ENCODE peak calls at places on chromosome 10, in nine cellular contexts. One of them, this sample, is unnamed.

GRCh38 chr10:88897019-88897853 is 17.2 kb downstream of the STAMBPL1 start:
- DNase-seq in H1: no peak
- DNase-seq in suprapubic skin: no peak
- DNase-seq in HL-60: no peak
- DNase-seq in GM12891: no peak
- DNase-seq in HCT116: peak; percentile 65
- DNase-seq in SK-N-MC: no peak
- DNase-seq in HepG2: peak; percentile 44
- DNase-seq in SK-N-SH: no peak
- DNase-seq in this sample: no peak

GRCh38 chr10:13365168-13365687 is 17.1 kb upstream of the SEPHS1 start:
- DNase-seq in HL-60: no peak
- DNase-seq in SK-N-MC: no peak
- DNase-seq in H1: no peak
- DNase-seq in HCT116: no peak
- DNase-seq in GM12891: no peak
- DNase-seq in SK-N-SH: no peak
- DNase-seq in suprapubic skin: no peak
- DNase-seq in HepG2: no peak
- DNase-seq in this sample: no peak

GRCh38 chr10:131968949-131969348 is 12.8 kb downstream of the BNIP3 start:
- DNase-seq in suprapubic skin: no peak
- DNase-seq in H1: no peak
- DNase-seq in HepG2: no peak
- DNase-seq in HCT116: no peak
- DNase-seq in SK-N-SH: no peak
- DNase-seq in SK-N-MC: no peak
- DNase-seq in HL-60: no peak
- DNase-seq in GM12891: no peak
- DNase-seq in this sample: no peak

GRCh38 chr10:56370217-56371113 is 9.4 kb upstream of the ZWINT start:
- DNase-seq in suprapubic skin: no peak
- DNase-seq in SK-N-SH: no peak
- DNase-seq in HL-60: peak; percentile 25
- DNase-seq in GM12891: no peak
- DNase-seq in H1: no peak
- DNase-seq in HepG2: no peak
- DNase-seq in SK-N-MC: no peak
- DNase-seq in HCT116: peak; percentile 21
- DNase-seq in this sample: no peak

GRCh38 chr10:110324201-110324804 is 19.6 kb upstream of the SMNDC1 start:
- DNase-seq in HL-60: no peak
- DNase-seq in GM12891: no peak
- DNase-seq in suprapubic skin: no peak
- DNase-seq in SK-N-SH: no peak
- DNase-seq in H1: no peak
- DNase-seq in HCT116: no peak
- DNase-seq in HepG2: no peak
- DNase-seq in SK-N-MC: no peak
- DNase-seq in this sample: no peak

GRCh38 chr10:29896053-29896452 is 163.3 kb downstream of the JCAD start:
- DNase-seq in H1: no peak
- DNase-seq in SK-N-SH: no peak
- DNase-seq in GM12891: no peak
- DNase-seq in HL-60: no peak
- DNase-seq in HCT116: no peak
- DNase-seq in suprapubic skin: no peak
- DNase-seq in HepG2: no peak
- DNase-seq in SK-N-MC: no peak
- DNase-seq in this sample: no peak

GRCh38 chr10:5668429-5668828 is 2.0 kb upstream of the ASB13 start:
- DNase-seq in HepG2: no peak
- DNase-seq in HL-60: no peak
- DNase-seq in SK-N-SH: no peak
- DNase-seq in SK-N-MC: no peak
- DNase-seq in suprapubic skin: no peak
- DNase-seq in H1: no peak
- DNase-seq in HCT116: no peak
- DNase-seq in GM12891: no peak
- DNase-seq in this sample: no peak

GRCh38 chr10:116796469-116796868 is 52.8 kb upstream of the ENO4 start:
- DNase-seq in HCT116: no peak
- DNase-seq in suprapubic skin: no peak
- DNase-seq in H1: no peak
- DNase-seq in HepG2: no peak
- DNase-seq in HL-60: no peak
- DNase-seq in GM12891: no peak
- DNase-seq in SK-N-SH: no peak
- DNase-seq in SK-N-MC: no peak
- DNase-seq in this sample: no peak

GRCh38 chr10:3776796-3777571 is 8.0 kb downstream of the KLF6 start:
- DNase-seq in GM12891: no peak
- DNase-seq in HepG2: peak; percentile 58
- DNase-seq in SK-N-MC: no peak
- DNase-seq in HL-60: no peak
- DNase-seq in SK-N-SH: no peak
- DNase-seq in HCT116: peak; percentile 59
- DNase-seq in suprapubic skin: no peak
- DNase-seq in H1: no peak
- DNase-seq in this sample: peak; percentile 76

GRCh38 chr10:84685047-84685660 is 356.8 kb downstream of the CCSER2 start:
- DNase-seq in SK-N-SH: no peak
- DNase-seq in GM12891: no peak
- DNase-seq in HepG2: no peak
- DNase-seq in H1: no peak
- DNase-seq in suprapubic skin: no peak
- DNase-seq in HCT116: no peak
- DNase-seq in SK-N-MC: no peak
- DNase-seq in HL-60: no peak
- DNase-seq in this sample: no peak

GRCh38 chr10:26481914-26482550 is 43.9 kb downstream of the APBB1IP start:
- DNase-seq in suprapubic skin: no peak
- DNase-seq in HepG2: no peak
- DNase-seq in HCT116: no peak
- DNase-seq in H1: no peak
- DNase-seq in HL-60: no peak
- DNase-seq in SK-N-MC: no peak
- DNase-seq in GM12891: no peak
- DNase-seq in SK-N-SH: no peak
- DNase-seq in this sample: no peak

GRCh38 chr10:97426776-97427570 is 982 bp downstream of the PGAM1 start:
- DNase-seq in SK-N-SH: no peak
- DNase-seq in SK-N-MC: no peak
- DNase-seq in suprapubic skin: no peak
- DNase-seq in HCT116: no peak
- DNase-seq in GM12891: no peak
- DNase-seq in HL-60: no peak
- DNase-seq in H1: no peak
- DNase-seq in HepG2: no peak
- DNase-seq in this sample: no peak

GRCh38 chr10:48251525-48252353 is 22.8 kb downstream of the FRMPD2 start:
- DNase-seq in H1: no peak
- DNase-seq in GM12891: no peak
- DNase-seq in SK-N-SH: no peak
- DNase-seq in suprapubic skin: no peak
- DNase-seq in SK-N-MC: no peak
- DNase-seq in HL-60: no peak
- DNase-seq in HCT116: no peak
- DNase-seq in HepG2: no peak
- DNase-seq in this sample: no peak

GRCh38 chr10:132292287-132292971 is 15.3 kb downstream of the STK32C start:
- DNase-seq in SK-N-SH: no peak
- DNase-seq in HL-60: no peak
- DNase-seq in HCT116: no peak
- DNase-seq in HepG2: no peak
- DNase-seq in SK-N-MC: no peak
- DNase-seq in H1: no peak
- DNase-seq in suprapubic skin: peak; percentile 43
- DNase-seq in GM12891: no peak
- DNase-seq in this sample: no peak

DNA sequence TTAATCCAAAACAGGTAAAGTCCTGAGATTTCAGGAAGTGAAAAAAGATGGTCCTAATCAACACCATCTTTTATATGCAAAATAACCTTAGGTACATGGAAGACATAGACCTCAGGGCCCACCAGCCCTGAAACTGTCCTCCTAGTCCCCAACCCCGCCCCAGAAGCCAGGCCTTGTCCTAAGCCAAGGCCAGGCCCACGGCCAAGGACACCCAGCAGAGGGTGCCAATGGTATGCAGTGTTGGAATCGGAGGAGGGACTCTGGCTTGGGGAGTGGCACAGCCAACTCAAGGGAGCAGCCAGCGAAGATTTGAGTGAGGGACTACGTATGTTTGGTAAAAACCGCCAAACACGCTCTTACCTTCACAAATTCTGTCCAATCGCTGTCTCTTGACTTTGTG is 96.7 kb downstream of the ZRANB1 start:
- DNase-seq in suprapubic skin: no peak
- DNase-seq in H1: no peak
- DNase-seq in HL-60: no peak
- DNase-seq in GM12891: no peak
- DNase-seq in HepG2: peak; percentile 23
- DNase-seq in SK-N-MC: no peak
- DNase-seq in SK-N-SH: no peak
- DNase-seq in HCT116: peak; percentile 74
- DNase-seq in this sample: no peak
- TF ChIP-seq POLR2AphosphoS5 in suprapubic skin: no peak
- TF ChIP-seq POLR2AphosphoS5 in H1: no peak
- TF ChIP-seq POLR2AphosphoS5 in HL-60: no peak
- TF ChIP-seq POLR2AphosphoS5 in GM12891: no peak
- TF ChIP-seq POLR2AphosphoS5 in HepG2: no peak
- TF ChIP-seq POLR2AphosphoS5 in SK-N-MC: no peak
- TF ChIP-seq POLR2AphosphoS5 in SK-N-SH: no peak
- TF ChIP-seq POLR2AphosphoS5 in HCT116: peak; percentile 43
- TF ChIP-seq POLR2AphosphoS5 in this sample: no peak

DNA sequence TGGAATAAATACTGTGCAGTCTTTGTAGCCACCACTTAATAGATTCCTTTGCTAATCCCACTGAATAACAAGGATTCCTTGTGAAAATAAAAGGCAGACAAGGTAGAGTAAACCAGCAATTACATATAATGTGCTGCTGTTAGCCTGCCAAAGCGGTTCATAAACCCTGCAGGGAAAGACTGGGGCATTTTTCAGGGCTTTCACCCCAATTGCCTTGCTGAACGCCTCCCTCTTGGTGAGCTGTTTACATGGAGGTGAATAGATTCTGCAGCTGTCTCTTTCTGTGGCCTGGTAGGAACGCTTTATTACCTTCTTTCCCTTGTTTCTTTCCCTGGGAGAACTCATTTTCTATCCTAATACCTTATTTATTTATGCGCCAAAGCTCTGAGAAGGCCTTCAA is 1203.6 kb downstream of the SORCS3 start:
- DNase-seq in HCT116: no peak
- DNase-seq in suprapubic skin: no peak
- DNase-seq in SK-N-MC: no peak
- DNase-seq in GM12891: no peak
- DNase-seq in H1: no peak
- DNase-seq in SK-N-SH: no peak
- DNase-seq in HL-60: no peak
- DNase-seq in HepG2: no peak
- DNase-seq in this sample: no peak
- TF ChIP-seq POLR2AphosphoS5 in HCT116: no peak
- TF ChIP-seq POLR2AphosphoS5 in suprapubic skin: no peak
- TF ChIP-seq POLR2AphosphoS5 in SK-N-MC: no peak
- TF ChIP-seq POLR2AphosphoS5 in GM12891: no peak
- TF ChIP-seq POLR2AphosphoS5 in H1: no peak
- TF ChIP-seq POLR2AphosphoS5 in SK-N-SH: no peak
- TF ChIP-seq POLR2AphosphoS5 in HL-60: no peak
- TF ChIP-seq POLR2AphosphoS5 in HepG2: no peak
- TF ChIP-seq POLR2AphosphoS5 in this sample: no peak

GRCh38 chr10:43194861-43195260 is 56.6 kb downstream of the CSGALNACT2 start:
- DNase-seq in SK-N-MC: no peak
- DNase-seq in SK-N-SH: peak; percentile 11
- DNase-seq in suprapubic skin: no peak
- DNase-seq in H1: no peak
- DNase-seq in HepG2: no peak
- DNase-seq in GM12891: no peak
- DNase-seq in HCT116: no peak
- DNase-seq in HL-60: no peak
- DNase-seq in this sample: no peak

GRCh38 chr10:43192824-43193223 is 54.6 kb downstream of the CSGALNACT2 start:
- DNase-seq in H1: no peak
- DNase-seq in HL-60: no peak
- DNase-seq in suprapubic skin: no peak
- DNase-seq in SK-N-MC: no peak
- DNase-seq in SK-N-SH: no peak
- DNase-seq in HCT116: no peak
- DNase-seq in HepG2: no peak
- DNase-seq in GM12891: no peak
- DNase-seq in this sample: no peak

GRCh38 chr10:43195557-43195956 is 57.3 kb downstream of the CSGALNACT2 start:
- DNase-seq in GM12891: no peak
- DNase-seq in suprapubic skin: no peak
- DNase-seq in HepG2: no peak
- DNase-seq in H1: no peak
- DNase-seq in HL-60: no peak
- DNase-seq in SK-N-MC: no peak
- DNase-seq in SK-N-SH: peak; percentile 9
- DNase-seq in HCT116: no peak
- DNase-seq in this sample: no peak

GRCh38 chr10:43194266-43194665 is 56.0 kb downstream of the CSGALNACT2 start:
- DNase-seq in HL-60: no peak
- DNase-seq in H1: no peak
- DNase-seq in HCT116: no peak
- DNase-seq in GM12891: no peak
- DNase-seq in SK-N-SH: peak; percentile 23
- DNase-seq in suprapubic skin: no peak
- DNase-seq in HepG2: no peak
- DNase-seq in SK-N-MC: no peak
- DNase-seq in this sample: no peak

DNA sequence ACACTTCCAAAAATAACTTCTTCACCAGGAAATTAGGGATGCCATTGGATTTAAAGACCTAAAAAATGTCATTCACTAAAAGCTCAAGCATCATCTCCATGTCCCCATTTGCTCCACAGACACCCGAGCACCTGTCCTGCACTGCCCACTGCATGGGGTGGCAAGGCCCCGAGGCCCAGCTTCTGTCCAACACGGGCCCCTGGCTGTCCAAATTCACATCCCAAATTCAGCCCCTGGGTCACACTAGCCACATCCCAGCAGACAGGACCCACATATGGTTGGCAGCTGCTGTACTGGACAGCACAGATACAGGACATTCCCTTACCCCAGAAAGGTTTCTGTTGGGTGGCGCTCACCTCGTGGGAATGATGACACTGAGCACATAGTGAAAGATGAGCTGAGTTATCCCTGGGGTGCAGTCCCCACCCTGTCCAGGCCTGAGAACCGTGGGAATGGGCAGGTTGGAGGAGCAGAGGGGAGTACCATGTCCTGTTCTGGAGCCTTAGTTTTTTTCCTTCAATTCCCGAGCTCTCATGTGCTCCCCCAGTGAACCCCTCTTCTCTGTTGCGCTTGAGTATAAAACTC is 55.3 kb downstream of the CSGALNACT2 start:
- DNase-seq in HL-60: no peak
- DNase-seq in SK-N-SH: peak; percentile 26
- DNase-seq in H1: no peak
- DNase-seq in suprapubic skin: no peak
- DNase-seq in HepG2: no peak
- DNase-seq in HCT116: no peak
- DNase-seq in SK-N-MC: no peak
- DNase-seq in GM12891: no peak
- DNase-seq in this sample: no peak
- TF ChIP-seq POLR2AphosphoS5 in HL-60: no peak
- TF ChIP-seq POLR2AphosphoS5 in SK-N-SH: no peak
- TF ChIP-seq POLR2AphosphoS5 in H1: no peak
- TF ChIP-seq POLR2AphosphoS5 in suprapubic skin: no peak
- TF ChIP-seq POLR2AphosphoS5 in HepG2: no peak
- TF ChIP-seq POLR2AphosphoS5 in HCT116: no peak
- TF ChIP-seq POLR2AphosphoS5 in SK-N-MC: no peak
- TF ChIP-seq POLR2AphosphoS5 in GM12891: no peak
- TF ChIP-seq POLR2AphosphoS5 in this sample: no peak

GRCh38 chr10:117878626-117879025 is 168.1 kb downstream of the RAB11FIP2 start:
- DNase-seq in HL-60: no peak
- DNase-seq in HCT116: no peak
- DNase-seq in SK-N-MC: no peak
- DNase-seq in HepG2: no peak
- DNase-seq in suprapubic skin: no peak
- DNase-seq in GM12891: no peak
- DNase-seq in H1: no peak
- DNase-seq in SK-N-SH: no peak
- DNase-seq in this sample: no peak
- TF ChIP-seq POLR2AphosphoS5 in HL-60: no peak
- TF ChIP-seq POLR2AphosphoS5 in HCT116: no peak
- TF ChIP-seq POLR2AphosphoS5 in SK-N-MC: no peak
- TF ChIP-seq POLR2AphosphoS5 in HepG2: no peak
- TF ChIP-seq POLR2AphosphoS5 in suprapubic skin: no peak
- TF ChIP-seq POLR2AphosphoS5 in GM12891: no peak
- TF ChIP-seq POLR2AphosphoS5 in H1: no peak
- TF ChIP-seq POLR2AphosphoS5 in SK-N-SH: no peak
- TF ChIP-seq POLR2AphosphoS5 in this sample: no peak

This sample was measured in Panc1.